ENCODE peak calls at places on chromosomes 13 and 19, in four cellular contexts. K is HFF-Myc; C is CD4-positive, alpha-beta T cell; E is endothelial cell of umbilical vein. Z is an unnamed sample.

GRCh38 chr13:27806744-27807387 is 14.6 kb downstream of the GSX1 start:
- DNase-seq in K (no peak), C (no peak), E (no peak), Z (no peak)

GRCh38 chr13:82291852-82292251 is 1590.4 kb downstream of the SLITRK1 start:
- DNase-seq in K (no peak), C (no peak), E (no peak), Z (no peak)

GRCh38 chr19:4157164-4157563 is 3.7 kb downstream of the CREB3L3 start:
- DNase-seq in K (no peak), C (no peak), E (no peak), Z (no peak)

GRCh38 chr13:35157143-35157755 is 215.2 kb downstream of the NBEA start:
- DNase-seq in K (peak; percentile 51), C (no peak), E (peak; percentile 75), Z (no peak)

GRCh38 chr13:111630411-111630810 is 310.0 kb downstream of the TEX29 start:
- DNase-seq in K (no peak), C (no peak), E (no peak), Z (no peak)

GRCh38 chr13:112760440-112760839 is 70.6 kb downstream of the ATP11A start:
- DNase-seq in K (no peak), C (no peak), E (peak; percentile 64), Z (no peak)

GRCh38 chr19:3099347-3100145 is 5.4 kb downstream of the GNA11 start:
- DNase-seq in K (no peak), C (no peak), E (no peak), Z (no peak)

GRCh38 chr19:18282021-18282787 is 782 bp upstream of the JUND start:
- DNase-seq in K (no peak), C (no peak), E (peak; percentile 85), Z (peak; percentile 49)

GRCh38 chr19:4014541-4015491 is 7.3 kb downstream of the PIAS4 start:
- DNase-seq in K (no peak), C (peak; percentile 25), E (no peak), Z (no peak)

GRCh38 chr19:3455960-3456601 is 24.2 kb downstream of the SMIM24 start:
- DNase-seq in K (no peak), C (no peak), E (no peak), Z (no peak)

GRCh38 chr13:91368676-91369425 is 21.4 kb downstream of the MIR17HG start:
- DNase-seq in K (no peak), C (no peak), E (no peak), Z (no peak)

GRCh38 chr19:58317481-58318072 is 9.2 kb upstream of the ZSCAN22 start:
- DNase-seq in K (peak; percentile 30), C (no peak), E (peak; percentile 38), Z (no peak)

GRCh38 chr13:33107403-33107760 is 91.2 kb downstream of the KL start:
- DNase-seq in K (no peak), C (no peak), E (no peak), Z (no peak)

GRCh38 chr13:70473912-70474311 is 365.7 kb upstream of the KLHL1 start:
- DNase-seq in K (no peak), C (no peak), E (no peak), Z (no peak)

GRCh38 chr13:101660711-101661110 is 208.2 kb downstream of the ITGBL1 start:
- DNase-seq in K (no peak), C (no peak), E (no peak), Z (no peak)

GRCh38 chr13:23380534-23380933 is 53.0 kb downstream of the SACS start:
- DNase-seq in K (no peak), C (no peak), E (no peak), Z (no peak)

GRCh38 chr13:96636310-96636709 is 358.0 kb downstream of the OXGR1 start:
- DNase-seq in K (no peak), C (no peak), E (no peak), Z (no peak)

GRCh38 chr13:98332222-98332621 is 155.2 kb upstream of the RNF113B start:
- DNase-seq in K (no peak), C (no peak), E (no peak), Z (no peak)

GRCh38 chr19:46821512-46822359 is 28.9 kb downstream of the AP2S1 start:
- DNase-seq in K (no peak), C (peak; percentile 59), E (no peak), Z (no peak)

GRCh38 chr19:33194884-33195710 is 967 bp downstream of the LRP3 start:
- DNase-seq in K (no peak), C (no peak), E (no peak), Z (no peak)

GRCh38 chr19:23787106-23787505 is 28.4 kb upstream of the ZNF681 start:
- DNase-seq in K (no peak), C (no peak), E (no peak), Z (no peak)

GRCh38 chr19:4675346-4675745 is 5.2 kb upstream of the MYDGF start:
- DNase-seq in K (no peak), C (no peak), E (no peak), Z (no peak)

GRCh38 chr13:44969858-44970484 is 19.3 kb downstream of the NUFIP1 start:
- DNase-seq in K (peak; percentile 44), C (no peak), E (peak; percentile 66), Z (no peak)

GRCh38 chr13:38582133-38582532 is 104.7 kb upstream of the FREM2 start:
- DNase-seq in K (no peak), C (no peak), E (peak; percentile 24), Z (no peak)

GRCh38 chr13:80655778-80656518 is 315.0 kb upstream of the SPRY2 start:
- DNase-seq in K (no peak), C (no peak), E (no peak), Z (no peak)
- TF ChIP-seq CTCF in K (no peak), C (no peak), E (no peak), Z (no peak)

GRCh38 chr13:109699628-109700071 is 86.7 kb downstream of the IRS2 start:
- DNase-seq in K (no peak), C (no peak), E (no peak), Z (no peak)
- TF ChIP-seq CTCF in K (no peak), C (no peak), E (no peak), Z (no peak)

GRCh38 chr19:40862333-40862732 is 12.1 kb upstream of the CYP2A6 start:
- DNase-seq in K (no peak), C (no peak), E (no peak), Z (no peak)
- TF ChIP-seq CTCF in K (no peak), C (no peak), E (no peak), Z (no peak)

DNA sequence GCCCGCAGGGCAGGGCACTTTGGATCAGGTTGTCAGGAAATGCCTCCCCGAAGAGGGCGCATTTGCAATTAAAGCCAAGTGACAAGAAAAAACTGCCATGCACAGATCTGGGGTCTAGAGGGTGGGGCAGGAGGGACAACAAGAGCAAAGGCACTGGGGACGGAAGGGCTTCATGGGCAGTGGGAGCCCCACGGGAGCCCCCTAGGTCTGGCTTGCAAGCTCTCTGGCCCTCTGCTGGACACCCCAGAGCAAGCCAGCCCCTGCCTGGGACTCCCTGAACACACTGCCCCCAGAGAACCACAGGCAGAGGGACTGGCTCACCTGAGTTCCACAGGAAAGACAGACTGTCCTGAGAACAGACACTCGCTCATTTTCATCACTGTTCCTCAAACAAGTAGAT is 30.2 kb upstream of the C19orf12 start:
- DNase-seq in K (no peak), C (no peak), E (no peak), Z (no peak)
- TF ChIP-seq CTCF in K (peak; percentile 29), C (no peak), E (no peak), Z (no peak)

GRCh38 chr19:31166206-31166605 is 183.0 kb downstream of the TSHZ3 start:
- DNase-seq in K (no peak), C (no peak), E (no peak), Z (no peak)

GRCh38 chr19:31164666-31165265 is 184.5 kb downstream of the TSHZ3 start:
- DNase-seq in K (no peak), C (no peak), E (no peak), Z (no peak)

DNA sequence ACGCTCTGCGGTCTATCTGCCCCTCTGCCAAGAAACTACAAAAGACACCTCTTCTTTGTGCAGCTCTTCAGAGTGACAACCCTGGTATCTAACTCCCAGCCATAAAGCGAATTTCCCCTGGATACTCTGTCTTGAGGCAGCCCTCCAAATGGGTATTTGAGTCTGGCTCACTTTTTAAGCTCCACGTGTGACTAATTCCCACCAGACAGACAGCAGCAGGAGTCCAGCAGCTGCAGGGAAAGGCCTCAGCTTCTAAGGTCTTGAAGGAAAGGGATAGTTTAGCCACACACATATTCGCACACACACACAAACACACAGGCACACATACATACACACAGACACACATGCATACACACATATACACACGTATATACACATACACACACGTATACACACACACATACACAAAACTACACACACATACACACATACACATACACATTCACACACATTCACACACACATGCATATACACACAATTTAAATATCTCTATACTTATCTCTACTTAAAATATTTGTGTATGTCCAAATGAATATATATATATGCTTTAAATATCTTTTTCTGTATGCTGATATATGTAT is 188.8 kb downstream of the TSHZ3 start:
- DNase-seq in K (no peak), C (no peak), E (no peak), Z (no peak)
- TF ChIP-seq CTCF in K (no peak), C (no peak), E (no peak), Z (no peak)